ENCODE peak calls at places on chromosomes 12 and 14, in seven cellular contexts. One of them, this sample, is unnamed.
A peak's percentile ranks its signal among the peaks of the same experiment; 100 is the strongest.

GRCh38 chr12:102440109-102440405 is 40.3 kb downstream of the IGF1 start:
- DNase-seq in cardiac fibroblast: no peak
- DNase-seq in astrocyte of the spinal cord: no peak
- DNase-seq in fibroblast of mammary gland: no peak
- DNase-seq in GM12865: no peak
- DNase-seq in fibroblast of lung: no peak
- DNase-seq in left lung: no peak
- DNase-seq in this sample: no peak

GRCh38 chr14:71475916-71476315 is 456.3 kb upstream of the RGS6 start:
- DNase-seq in astrocyte of the spinal cord: no peak
- DNase-seq in fibroblast of lung: no peak
- DNase-seq in left lung: no peak
- DNase-seq in fibroblast of mammary gland: no peak
- DNase-seq in cardiac fibroblast: no peak
- DNase-seq in GM12865: no peak
- DNase-seq in this sample: no peak

GRCh38 chr14:35112641-35113040 is 9.1 kb downstream of the PPP2R3C start:
- DNase-seq in cardiac fibroblast: no peak
- DNase-seq in fibroblast of lung: no peak
- DNase-seq in astrocyte of the spinal cord: no peak
- DNase-seq in fibroblast of mammary gland: no peak
- DNase-seq in GM12865: no peak
- DNase-seq in left lung: no peak
- DNase-seq in this sample: no peak

GRCh38 chr14:20698018-20698329 is 9.4 kb downstream of the ANG start:
- DNase-seq in astrocyte of the spinal cord: no peak
- DNase-seq in fibroblast of mammary gland: no peak
- DNase-seq in fibroblast of lung: no peak
- DNase-seq in cardiac fibroblast: no peak
- DNase-seq in GM12865: no peak
- DNase-seq in left lung: no peak
- DNase-seq in this sample: no peak

GRCh38 chr14:57066463-57066862 is 202.2 kb downstream of the EXOC5 start:
- DNase-seq in GM12865: no peak
- DNase-seq in cardiac fibroblast: no peak
- DNase-seq in fibroblast of mammary gland: no peak
- DNase-seq in astrocyte of the spinal cord: no peak
- DNase-seq in left lung: no peak
- DNase-seq in fibroblast of lung: no peak
- DNase-seq in this sample: no peak

GRCh38 chr14:23154876-23155587 is 28.4 kb downstream of the SLC7A8 start:
- DNase-seq in cardiac fibroblast: peak; percentile 98
- DNase-seq in astrocyte of the spinal cord: peak; percentile 84
- DNase-seq in left lung: no peak
- DNase-seq in fibroblast of lung: peak; percentile 91
- DNase-seq in fibroblast of mammary gland: peak; percentile 94
- DNase-seq in GM12865: no peak
- DNase-seq in this sample: no peak

GRCh38 chr12:65778268-65779090 is 45.8 kb upstream of the HMGA2 start:
- DNase-seq in astrocyte of the spinal cord: peak; percentile 56
- DNase-seq in left lung: no peak
- DNase-seq in fibroblast of lung: peak; percentile 83
- DNase-seq in cardiac fibroblast: peak; percentile 37
- DNase-seq in GM12865: no peak
- DNase-seq in fibroblast of mammary gland: peak; percentile 84
- DNase-seq in this sample: peak; percentile 18

GRCh38 chr12:18430425-18431048 is 169.2 kb downstream of the PIK3C2G start:
- DNase-seq in fibroblast of mammary gland: peak; percentile 71
- DNase-seq in cardiac fibroblast: peak; percentile 78
- DNase-seq in GM12865: peak; percentile 49
- DNase-seq in fibroblast of lung: peak; percentile 50
- DNase-seq in left lung: no peak
- DNase-seq in astrocyte of the spinal cord: peak; percentile 61
- DNase-seq in this sample: no peak

GRCh38 chr12:89901319-89901718 is 192.7 kb upstream of the ATP2B1 start:
- DNase-seq in fibroblast of mammary gland: no peak
- DNase-seq in cardiac fibroblast: no peak
- DNase-seq in astrocyte of the spinal cord: no peak
- DNase-seq in left lung: no peak
- DNase-seq in GM12865: no peak
- DNase-seq in fibroblast of lung: no peak
- DNase-seq in this sample: no peak

GRCh38 chr14:23182372-23183014 is 967 bp downstream of the SLC7A8 start:
- DNase-seq in fibroblast of lung: no peak
- DNase-seq in fibroblast of mammary gland: no peak
- DNase-seq in left lung: peak; percentile 87
- DNase-seq in cardiac fibroblast: no peak
- DNase-seq in astrocyte of the spinal cord: no peak
- DNase-seq in GM12865: no peak
- DNase-seq in this sample: no peak

GRCh38 chr14:102215071-102215470 is 75.4 kb downstream of the WDR20 start:
- DNase-seq in fibroblast of mammary gland: peak; percentile 85
- DNase-seq in left lung: no peak
- DNase-seq in astrocyte of the spinal cord: peak; percentile 78
- DNase-seq in cardiac fibroblast: peak; percentile 81
- DNase-seq in GM12865: no peak
- DNase-seq in fibroblast of lung: peak; percentile 88
- DNase-seq in this sample: no peak

GRCh38 chr14:39467889-39468524 is 35.8 kb upstream of the FBXO33 start:
- DNase-seq in GM12865: peak; percentile 82
- DNase-seq in astrocyte of the spinal cord: peak; percentile 43
- DNase-seq in fibroblast of mammary gland: peak; percentile 59
- DNase-seq in cardiac fibroblast: peak; percentile 39
- DNase-seq in left lung: no peak
- DNase-seq in fibroblast of lung: peak; percentile 36
- DNase-seq in this sample: no peak

GRCh38 chr12:91367234-91367849 is 184.7 kb upstream of the DCN start:
- DNase-seq in fibroblast of mammary gland: peak; percentile 37
- DNase-seq in fibroblast of lung: peak; percentile 10
- DNase-seq in cardiac fibroblast: peak; percentile 45
- DNase-seq in left lung: no peak
- DNase-seq in GM12865: peak; percentile 13
- DNase-seq in astrocyte of the spinal cord: peak; percentile 25
- DNase-seq in this sample: no peak

DNA sequence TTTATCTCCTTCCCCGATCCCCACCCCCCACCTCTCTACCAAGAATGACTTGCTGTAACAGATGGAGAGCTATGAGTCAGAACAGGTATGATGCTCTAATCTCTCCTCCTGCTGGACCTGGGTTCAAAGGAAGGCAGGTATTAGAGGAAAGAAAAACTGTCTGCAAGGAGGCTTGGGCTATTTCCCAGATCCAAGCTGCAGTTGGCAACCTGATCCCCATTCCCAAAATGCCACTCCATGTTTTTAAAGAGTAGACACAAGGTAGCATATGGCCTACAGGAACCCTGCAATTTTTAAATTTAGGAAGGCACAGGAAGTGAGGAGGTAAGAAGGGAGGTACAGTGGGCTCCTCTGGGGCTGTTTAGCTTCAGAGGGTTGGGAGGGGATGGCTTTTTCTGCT is 33.0 kb downstream of the SRRM4 start:
- DNase-seq in GM12865: no peak
- DNase-seq in left lung: no peak
- DNase-seq in astrocyte of the spinal cord: no peak
- DNase-seq in fibroblast of lung: no peak
- DNase-seq in fibroblast of mammary gland: no peak
- DNase-seq in cardiac fibroblast: no peak
- DNase-seq in this sample: no peak
- TF ChIP-seq CTCF in GM12865: no peak
- TF ChIP-seq CTCF in left lung: no peak
- TF ChIP-seq CTCF in astrocyte of the spinal cord: no peak
- TF ChIP-seq CTCF in fibroblast of lung: no peak
- TF ChIP-seq CTCF in fibroblast of mammary gland: no peak
- TF ChIP-seq CTCF in cardiac fibroblast: no peak
- TF ChIP-seq CTCF in this sample: no peak

GRCh38 chr14:74251546-74252030 is 12.3 kb downstream of the VSX2 start:
- DNase-seq in left lung: no peak
- DNase-seq in GM12865: peak; percentile 86
- DNase-seq in astrocyte of the spinal cord: peak; percentile 68
- DNase-seq in cardiac fibroblast: peak; percentile 86
- DNase-seq in fibroblast of mammary gland: peak; percentile 76
- DNase-seq in fibroblast of lung: peak; percentile 65
- DNase-seq in this sample: peak; percentile 9
- H3K4me3 ChIP-seq in left lung: peak overlapping the region; percentile 12
- H3K4me3 ChIP-seq in GM12865: peak overlapping the region; percentile 6
- H3K4me3 ChIP-seq in astrocyte of the spinal cord: no peak overlapping the region
- H3K4me3 ChIP-seq in cardiac fibroblast: peak overlapping the region; percentile 47
- H3K4me3 ChIP-seq in fibroblast of mammary gland: peak overlapping the region; percentile 41
- H3K4me3 ChIP-seq in fibroblast of lung: peak overlapping the region; percentile 45
- H3K4me3 ChIP-seq in this sample: peak overlapping the region; percentile 22

DNA sequence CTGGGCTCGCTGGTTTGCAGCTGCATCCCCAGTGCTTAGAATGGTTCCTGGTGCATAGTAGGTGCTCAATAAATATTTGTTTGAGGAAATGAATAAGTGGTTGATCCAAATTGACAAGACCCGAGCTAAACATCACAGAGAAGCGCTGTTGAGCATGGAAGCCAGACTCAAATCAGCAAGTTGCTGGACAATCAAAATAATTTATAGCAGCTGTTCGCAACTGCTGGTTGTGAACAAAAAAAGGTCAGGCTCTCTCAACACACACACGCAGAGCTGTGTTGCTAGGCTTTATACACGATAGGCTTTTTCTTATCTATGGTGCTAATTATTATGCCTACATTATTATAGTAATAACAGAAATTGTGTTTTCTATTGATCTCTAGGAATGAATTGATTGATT is 190.2 kb downstream of the TBX5 start:
- DNase-seq in GM12865: no peak
- DNase-seq in left lung: no peak
- DNase-seq in cardiac fibroblast: no peak
- DNase-seq in astrocyte of the spinal cord: no peak
- DNase-seq in fibroblast of lung: no peak
- DNase-seq in fibroblast of mammary gland: no peak
- DNase-seq in this sample: no peak
- TF ChIP-seq CTCF in GM12865: no peak
- TF ChIP-seq CTCF in left lung: no peak
- TF ChIP-seq CTCF in cardiac fibroblast: no peak
- TF ChIP-seq CTCF in astrocyte of the spinal cord: no peak
- TF ChIP-seq CTCF in fibroblast of lung: no peak
- TF ChIP-seq CTCF in fibroblast of mammary gland: no peak
- TF ChIP-seq CTCF in this sample: no peak

GRCh38 chr14:76413962-76414665 is 38.2 kb downstream of the ESRRB start:
- DNase-seq in cardiac fibroblast: no peak
- DNase-seq in GM12865: no peak
- DNase-seq in astrocyte of the spinal cord: no peak
- DNase-seq in left lung: no peak
- DNase-seq in fibroblast of lung: no peak
- DNase-seq in fibroblast of mammary gland: no peak
- DNase-seq in this sample: no peak
- H3K4me3 ChIP-seq in cardiac fibroblast: no peak overlapping the region
- H3K4me3 ChIP-seq in GM12865: no peak overlapping the region
- H3K4me3 ChIP-seq in astrocyte of the spinal cord: no peak overlapping the region
- H3K4me3 ChIP-seq in left lung: no peak overlapping the region
- H3K4me3 ChIP-seq in fibroblast of lung: no peak overlapping the region
- H3K4me3 ChIP-seq in fibroblast of mammary gland: no peak overlapping the region
- H3K4me3 ChIP-seq in this sample: no peak overlapping the region

GRCh38 chr12:106309671-106310313 is 7.3 kb downstream of the TCP11L2 start:
- DNase-seq in astrocyte of the spinal cord: peak; percentile 81
- DNase-seq in left lung: no peak
- DNase-seq in cardiac fibroblast: peak; percentile 57
- DNase-seq in GM12865: no peak
- DNase-seq in fibroblast of lung: peak; percentile 94
- DNase-seq in fibroblast of mammary gland: no peak
- DNase-seq in this sample: peak; percentile 50

GRCh38 chr12:106311139-106311538 is 8.6 kb downstream of the TCP11L2 start:
- DNase-seq in left lung: no peak
- DNase-seq in fibroblast of mammary gland: no peak
- DNase-seq in cardiac fibroblast: no peak
- DNase-seq in GM12865: no peak
- DNase-seq in astrocyte of the spinal cord: no peak
- DNase-seq in fibroblast of lung: no peak
- DNase-seq in this sample: no peak

GRCh38 chr12:106317406-106318082 is 15.0 kb downstream of the TCP11L2 start:
- DNase-seq in astrocyte of the spinal cord: no peak
- DNase-seq in fibroblast of lung: no peak
- DNase-seq in cardiac fibroblast: no peak
- DNase-seq in GM12865: no peak
- DNase-seq in left lung: no peak
- DNase-seq in fibroblast of mammary gland: no peak
- DNase-seq in this sample: no peak

GRCh38 chr12:106310687-106311086 is 8.2 kb downstream of the TCP11L2 start:
- DNase-seq in fibroblast of lung: no peak
- DNase-seq in fibroblast of mammary gland: no peak
- DNase-seq in cardiac fibroblast: no peak
- DNase-seq in astrocyte of the spinal cord: no peak
- DNase-seq in GM12865: no peak
- DNase-seq in left lung: no peak
- DNase-seq in this sample: no peak

DNA sequence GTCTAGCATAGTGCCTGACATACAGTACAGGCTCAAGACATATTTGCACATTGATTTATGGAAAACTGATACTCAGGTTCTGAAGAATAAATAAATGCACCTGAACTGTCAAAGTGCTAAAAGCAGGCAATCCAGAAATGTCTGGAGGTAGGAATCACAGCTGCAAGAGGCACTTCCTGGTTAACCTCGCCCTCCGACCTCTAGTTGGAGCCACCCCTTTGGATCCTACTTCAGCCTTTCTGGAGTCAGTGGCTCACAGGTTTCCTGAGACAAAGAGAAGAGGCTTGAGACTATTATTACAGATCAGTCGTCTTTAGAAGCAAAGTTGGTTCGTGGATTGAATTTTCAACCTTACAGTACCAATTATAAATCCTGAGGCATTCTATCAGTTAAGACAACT is 13.0 kb downstream of the TCP11L2 start:
- DNase-seq in cardiac fibroblast: no peak
- DNase-seq in astrocyte of the spinal cord: no peak
- DNase-seq in GM12865: no peak
- DNase-seq in fibroblast of mammary gland: no peak
- DNase-seq in fibroblast of lung: no peak
- DNase-seq in left lung: no peak
- DNase-seq in this sample: no peak
- TF ChIP-seq CTCF in cardiac fibroblast: no peak
- TF ChIP-seq CTCF in astrocyte of the spinal cord: no peak
- TF ChIP-seq CTCF in GM12865: no peak
- TF ChIP-seq CTCF in fibroblast of mammary gland: no peak
- TF ChIP-seq CTCF in fibroblast of lung: no peak
- TF ChIP-seq CTCF in left lung: no peak
- TF ChIP-seq CTCF in this sample: no peak

This sample was measured in BJ.